ENCODE peak calls at places on chromosomes 7 and 10, in five cellular contexts. One of them, this sample, is unnamed.
A peak's percentile ranks its signal among the peaks of the same experiment; 100 is the strongest.

GRCh38 chr10:53580465-53580864 is 807.9 kb upstream of the MBL2 start:
- DNase-seq in nephron progenitor cell: no peak
- DNase-seq in D341Med: no peak
- DNase-seq in T-helper 2 cell: no peak
- DNase-seq in NCI-H1105 treated with DMSO at 0.1 percent for 48 hours: no peak
- DNase-seq in this sample: no peak

GRCh38 chr10:99698504-99699080 is 33.3 kb downstream of the COX15 start:
- DNase-seq in D341Med: peak; percentile 16
- DNase-seq in nephron progenitor cell: no peak
- DNase-seq in T-helper 2 cell: no peak
- DNase-seq in NCI-H1105 treated with DMSO at 0.1 percent for 48 hours: no peak
- DNase-seq in this sample: no peak

GRCh38 chr7:30933124-30933893 is 21.7 kb downstream of the AQP1 start:
- DNase-seq in T-helper 2 cell: no peak
- DNase-seq in D341Med: peak; percentile 80
- DNase-seq in NCI-H1105 treated with DMSO at 0.1 percent for 48 hours: no peak
- DNase-seq in nephron progenitor cell: no peak
- DNase-seq in this sample: no peak

GRCh38 chr7:21806388-21806787 is 139.3 kb downstream of the CDCA7L start:
- DNase-seq in nephron progenitor cell: no peak
- DNase-seq in D341Med: no peak
- DNase-seq in T-helper 2 cell: no peak
- DNase-seq in NCI-H1105 treated with DMSO at 0.1 percent for 48 hours: no peak
- DNase-seq in this sample: no peak

GRCh38 chr7:34825221-34825620 is 167.2 kb downstream of the NPSR1 start:
- DNase-seq in NCI-H1105 treated with DMSO at 0.1 percent for 48 hours: no peak
- DNase-seq in nephron progenitor cell: no peak
- DNase-seq in T-helper 2 cell: no peak
- DNase-seq in D341Med: no peak
- DNase-seq in this sample: no peak

GRCh38 chr10:34739915-34740314 is 75.2 kb downstream of the PARD3 start:
- DNase-seq in NCI-H1105 treated with DMSO at 0.1 percent for 48 hours: peak; percentile 90
- DNase-seq in D341Med: peak; percentile 90
- DNase-seq in T-helper 2 cell: no peak
- DNase-seq in nephron progenitor cell: peak; percentile 71
- DNase-seq in this sample: peak; percentile 58

GRCh38 chr7:113710310-113711106 is 208.3 kb downstream of the PPP1R3A start:
- DNase-seq in NCI-H1105 treated with DMSO at 0.1 percent for 48 hours: peak; percentile 74
- DNase-seq in nephron progenitor cell: peak; percentile 59
- DNase-seq in D341Med: peak; percentile 63
- DNase-seq in T-helper 2 cell: no peak
- DNase-seq in this sample: peak; percentile 62

GRCh38 chr7:8627322-8627721 is 193.9 kb downstream of the NXPH1 start:
- DNase-seq in D341Med: no peak
- DNase-seq in NCI-H1105 treated with DMSO at 0.1 percent for 48 hours: peak; percentile 84
- DNase-seq in nephron progenitor cell: no peak
- DNase-seq in T-helper 2 cell: no peak
- DNase-seq in this sample: peak; percentile 57

GRCh38 chr10:44934416-44935200 is 23.5 kb downstream of the TMEM72 start:
- DNase-seq in nephron progenitor cell: no peak
- DNase-seq in T-helper 2 cell: no peak
- DNase-seq in D341Med: no peak
- DNase-seq in NCI-H1105 treated with DMSO at 0.1 percent for 48 hours: no peak
- DNase-seq in this sample: no peak